ENCODE peak calls at places on chromosomes 4 and X, in eight cellular contexts. N is activated CD4-positive, alpha-beta T cell treated with anti-CD3 and anti-CD28 coated beads, Interleukin-2, amount 50 U/mL, for 1 hour; F is iris pigment epithelial cell; Z is endothelial cell of umbilical vein; E is GDM1; P is CD8-positive, alpha-beta T cell; T is coronary artery; J is naive B cell. Y is an unnamed sample.

GRCh38 chr4:52577285-52577968 is 81.7 kb downstream of the USP46 start:
- DNase-seq in E (no peak), F (peak; percentile 72), J (no peak), N (no peak), P (no peak), T (no peak), Z (no peak), Y (peak; percentile 44)

GRCh38 chrX:40102393-40103381 is 4.9 kb upstream of the BCOR start:
- DNase-seq in F (no peak), N (no peak), E (no peak), P (no peak), J (no peak), T (no peak), Z (no peak), Y (no peak)

GRCh38 chr4:104494822-104495559 is at the start of gene CXXC4:
- DNase-seq in F (peak; percentile 45), Z (peak; percentile 16), E (no peak), N (peak; percentile 1), T (no peak), J (no peak), P (peak; percentile 50), Y (peak; percentile 14)

GRCh38 chr4:88991746-88992145 is 65.2 kb downstream of the FAM13A start:
- DNase-seq in P (no peak), E (no peak), T (no peak), J (no peak), N (no peak), Z (peak; percentile 71), F (peak; percentile 61), Y (peak; percentile 54)

GRCh38 chr4:153997506-153997905 is 208.6 kb upstream of the SFRP2 start:
- DNase-seq in J (no peak), F (no peak), T (no peak), P (no peak), E (no peak), Z (no peak), N (no peak), Y (no peak)

GRCh38 chrX:11427082-11428033 is 134.1 kb downstream of the AMELX start:
- DNase-seq in J (peak; percentile 19), Z (peak; percentile 29), P (no peak), F (peak; percentile 50), E (no peak), T (no peak), N (no peak), Y (peak; percentile 8)

GRCh38 chr4:73181231-73181630 is 77.4 kb downstream of the ANKRD17 start:
- DNase-seq in F (no peak), T (no peak), E (no peak), Z (no peak), P (no peak), N (no peak), J (peak; percentile 36), Y (no peak)

GRCh38 chr4:42417491-42417890 is 20.2 kb downstream of the SHISA3 start:
- DNase-seq in E (no peak), P (no peak), J (no peak), Z (no peak), N (no peak), T (no peak), F (no peak), Y (no peak)

GRCh38 chr4:169272265-169272886 is 1.6 kb upstream of the SH3RF1 start:
- DNase-seq in T (no peak), P (no peak), F (peak; percentile 88), N (no peak), E (no peak), Z (peak; percentile 28), J (peak; percentile 11), Y (peak; percentile 33)

GRCh38 chr4:129852434-129852833 is 756.5 kb downstream of the C4orf33 start:
- DNase-seq in F (no peak), T (no peak), E (no peak), J (no peak), Z (no peak), N (no peak), P (no peak), Y (no peak)

GRCh38 chrX:18900401-18900976 is 83.4 kb downstream of the PHKA2 start:
- DNase-seq in E (no peak), T (no peak), N (no peak), P (no peak), Z (no peak), J (no peak), F (peak; percentile 5), Y (peak; percentile 59)

Y was measured in lung microvascular endothelial cell.